ENCODE peak calls at places on chromosomes 3 and 15, in seven cellular contexts. H is trophoblast cell; K is CD8-positive, alpha-beta T cell; L is stomach; E is tibial nerve; F is lung; O is GM23248. C is an unnamed sample. For H3K27me3 and H3K4me1, the result is how much of the 10 kb centered on the place peaks cover.

GRCh38 chr3:15637131-15637951 is 35.8 kb downstream of the BTD start:
- DNase-seq in L (no peak), H (no peak), F (no peak), O (no peak), E (no peak), K (no peak), C (no peak)

GRCh38 chr3:144415492-144415891 is 443.9 kb downstream of the DIPK2A start:
- DNase-seq in K (no peak), E (no peak), L (no peak), O (no peak), H (no peak), F (no peak), C (no peak)

GRCh38 chr3:157122116-157122515 is 37.8 kb downstream of the CCNL1 start:
- DNase-seq in F (no peak), K (no peak), H (peak), L (no peak), E (no peak), O (peak), C (no peak)

GRCh38 chr3:55252921-55253320 is 234.2 kb downstream of the WNT5A start:
- DNase-seq in E (no peak), H (no peak), K (no peak), F (no peak), O (peak), L (no peak), C (no peak)

GRCh38 chr3:40713306-40713705 is 188.5 kb downstream of the ZNF621 start:
- DNase-seq in K (no peak), H (no peak), E (no peak), O (no peak), L (no peak), F (no peak), C (no peak)

GRCh38 chr3:9214599-9214998 is 34.8 kb downstream of the SRGAP3 start:
- DNase-seq in K (no peak), H (no peak), O (peak), E (no peak), F (no peak), L (no peak), C (no peak)

GRCh38 chr3:195203631-195204030 is 67.3 kb downstream of the XXYLT1 start:
- DNase-seq in K (peak), H (no peak), O (no peak), L (peak), E (no peak), F (no peak), C (no peak)

GRCh38 chr3:193974591-193974990 is 161.4 kb upstream of the HES1 start:
- DNase-seq in E (no peak), O (no peak), K (no peak), L (no peak), F (peak), H (no peak), C (no peak)

GRCh38 chr3:58471025-58471887 is 20.6 kb upstream of the KCTD6 start:
- DNase-seq in L (no peak), H (peak), F (peak), O (peak), K (peak), E (no peak), C (no peak)

GRCh38 chr15:41841131-41841530 is 2.5 kb downstream of the PLA2G4B start:
- DNase-seq in H (no peak), E (no peak), K (no peak), O (no peak), L (no peak), F (no peak), C (no peak)

GRCh38 chr15:36831125-36831914 is 251.9 kb downstream of the CDIN1 start:
- DNase-seq in F (no peak), O (peak), H (peak), E (no peak), K (no peak), L (no peak), C (no peak)

GRCh38 chr15:73632670-73633058 is 525 bp downstream of the NPTN start:
- DNase-seq in L (peak), E (no peak), O (no peak), F (peak), K (no peak), H (no peak), C (no peak)

GRCh38 chr15:55555089-55555488 is 33.1 kb downstream of the PYGO1 start:
- DNase-seq in H (no peak), E (no peak), K (no peak), F (no peak), L (no peak), O (no peak), C (no peak)

GRCh38 chr15:89647191-89647851 is 7.9 kb downstream of the KIF7 start:
- DNase-seq in F (peak), H (peak), L (peak), E (peak), K (peak), O (peak), C (peak)

GRCh38 chr15:40367038-40367672 is 9.1 kb downstream of the DISP2 start:
- DNase-seq in H (no peak), O (no peak), K (no peak), E (no peak), L (peak), F (no peak), C (no peak)

GRCh38 chr15:40367673-40368611 is 9.9 kb downstream of the DISP2 start:
- DNase-seq in E (peak), L (peak), O (peak), F (peak), K (peak), H (peak), C (peak)

GRCh38 chr15:40369474-40369869 is 11.5 kb downstream of the DISP2 start:
- DNase-seq in H (no peak), L (no peak), K (no peak), F (no peak), E (no peak), O (no peak), C (no peak)

GRCh38 chr15:40368701-40369473 is 10.9 kb downstream of the DISP2 start:
- DNase-seq in L (no peak), K (no peak), E (no peak), H (no peak), O (no peak), F (no peak), C (no peak)

DNA sequence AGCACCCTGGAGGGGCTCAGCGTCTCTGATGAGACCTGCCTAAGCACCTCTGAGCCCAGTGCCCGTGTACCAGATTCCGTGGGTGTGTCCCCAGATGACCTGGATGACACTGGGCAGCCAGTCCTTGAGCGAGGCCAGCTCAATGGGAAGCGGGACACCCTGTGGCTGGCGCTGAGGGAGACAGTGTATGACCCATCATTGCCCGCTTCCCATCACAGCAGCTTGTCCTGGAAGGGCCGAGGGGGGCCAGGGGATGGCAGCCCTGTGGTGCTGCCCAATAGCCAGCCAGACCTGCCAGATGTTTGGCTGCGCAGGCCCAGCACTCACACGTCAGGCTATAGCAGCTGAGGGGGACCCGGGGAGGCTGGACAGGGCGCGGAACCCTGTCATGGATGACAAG is 12.0 kb downstream of the DISP2 start:
- DNase-seq in H (no peak), L (no peak), K (no peak), F (no peak), E (no peak), O (no peak), C (no peak)
- H3K27me3 ChIP-seq in H (under half), L (under half), K (under half), F (under half), E (under half), O (under half), C (under half)

GRCh38 chr15:91572110-91572509 is 281.4 kb upstream of the SLCO3A1 start:
- DNase-seq in H (no peak), K (no peak), F (peak), L (peak), O (peak), E (no peak), C (no peak)
- H3K4me3 ChIP-seq in H (no peak), K (no peak), F (no peak), L (no peak), O (no peak), E (no peak), C (no peak)

GRCh38 chr3:71301001-71301400 is 282.5 kb downstream of the FOXP1 start:
- DNase-seq in L (no peak), O (no peak), H (no peak), E (no peak), F (no peak), K (no peak), C (no peak)
- H3K4me1 ChIP-seq in L (half or more), O (under half), H (under half), E (under half), F (under half), K (half or more), C (under half)

GRCh38 chr15:45662375-45662774 is 27.5 kb downstream of the SQOR start:
- DNase-seq in K (no peak), E (no peak), F (no peak), L (no peak), O (no peak), H (no peak), C (no peak)

GRCh38 chr15:45666119-45666875 is 31.5 kb downstream of the SQOR start:
- DNase-seq in H (no peak), O (no peak), K (no peak), E (no peak), F (no peak), L (no peak), C (no peak)

GRCh38 chr15:45667002-45667401 is 32.2 kb downstream of the SQOR start:
- DNase-seq in E (no peak), F (no peak), H (no peak), K (no peak), L (no peak), O (no peak), C (no peak)

GRCh38 chr15:45665261-45665660 is 30.4 kb downstream of the SQOR start:
- DNase-seq in H (no peak), E (no peak), L (no peak), K (no peak), F (no peak), O (no peak), C (no peak)

DNA sequence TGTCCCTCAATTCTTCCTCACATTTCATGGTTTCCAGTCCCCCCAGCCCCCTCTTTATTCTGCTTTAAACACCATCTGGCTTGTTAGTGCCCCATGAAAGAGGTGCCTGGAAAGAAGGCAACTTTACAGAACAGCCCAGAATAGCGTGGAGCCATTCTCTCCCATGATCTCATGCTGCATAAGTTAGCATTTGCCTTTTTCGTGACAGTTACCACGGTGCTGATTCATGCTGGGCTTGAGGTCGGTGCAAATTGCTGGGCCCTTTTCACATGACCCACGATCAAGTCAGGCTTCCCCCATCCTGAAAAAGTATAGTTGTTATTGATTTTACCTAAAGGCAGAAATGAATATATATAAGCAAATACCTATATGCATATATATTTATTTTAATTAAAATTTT is 29.6 kb downstream of the SQOR start:
- DNase-seq in E (no peak), O (peak), H (no peak), K (no peak), L (no peak), F (no peak), C (no peak)
- H3K27me3 ChIP-seq in E (under half), O (under half), H (under half), K (under half), L (under half), F (under half), C (under half)

GRCh38 chr3:100403956-100404548 is 2.7 kb downstream of the LNP1 start:
- DNase-seq in O (no peak), E (no peak), F (no peak), H (no peak), K (no peak), L (no peak), C (no peak)
- H3K4me3 ChIP-seq in O (peak), E (no peak), F (no peak), H (no peak), K (no peak), L (no peak), C (no peak)

GRCh38 chr3:71453822-71454512 is 129.6 kb downstream of the FOXP1 start:
- DNase-seq in H (no peak), F (no peak), K (peak), O (no peak), E (no peak), L (no peak), C (no peak)
- H3K4me1 ChIP-seq in H (under half), F (under half), K (half or more), O (under half), E (under half), L (half or more), C (half or more)

GRCh38 chr3:52198643-52199608 is 966 bp downstream of the ALAS1 start:
- DNase-seq in F (no peak), L (no peak), H (peak), K (no peak), E (no peak), O (peak), C (no peak)
- H3K27me3 ChIP-seq in F (under half), L (under half), H (under half), K (under half), E (under half), O (under half), C (under half)

GRCh38 chr15:68794869-68795268 is 25.8 kb downstream of the ANP32A start:
- DNase-seq in O (peak), F (no peak), L (no peak), E (no peak), H (no peak), K (no peak), C (no peak)
- H3K4me3 ChIP-seq in O (peak), F (no peak), L (no peak), E (peak), H (no peak), K (no peak), C (peak)

GRCh38 chr3:14429689-14430452 is 27.5 kb downstream of the SLC6A6 start:
- DNase-seq in F (no peak), K (no peak), H (no peak), O (no peak), L (no peak), E (no peak), C (no peak)

GRCh38 chr3:14429237-14429636 is 26.8 kb downstream of the SLC6A6 start:
- DNase-seq in E (no peak), L (no peak), F (no peak), H (no peak), O (peak), K (no peak), C (no peak)

GRCh38 chr3:14431556-14431927 is 29.1 kb downstream of the SLC6A6 start:
- DNase-seq in O (no peak), K (no peak), H (no peak), F (peak), E (no peak), L (no peak), C (no peak)

GRCh38 chr3:14431928-14432834 is 29.8 kb downstream of the SLC6A6 start:
- DNase-seq in O (peak), L (peak), F (peak), K (peak), H (peak), E (peak), C (peak)

DNA sequence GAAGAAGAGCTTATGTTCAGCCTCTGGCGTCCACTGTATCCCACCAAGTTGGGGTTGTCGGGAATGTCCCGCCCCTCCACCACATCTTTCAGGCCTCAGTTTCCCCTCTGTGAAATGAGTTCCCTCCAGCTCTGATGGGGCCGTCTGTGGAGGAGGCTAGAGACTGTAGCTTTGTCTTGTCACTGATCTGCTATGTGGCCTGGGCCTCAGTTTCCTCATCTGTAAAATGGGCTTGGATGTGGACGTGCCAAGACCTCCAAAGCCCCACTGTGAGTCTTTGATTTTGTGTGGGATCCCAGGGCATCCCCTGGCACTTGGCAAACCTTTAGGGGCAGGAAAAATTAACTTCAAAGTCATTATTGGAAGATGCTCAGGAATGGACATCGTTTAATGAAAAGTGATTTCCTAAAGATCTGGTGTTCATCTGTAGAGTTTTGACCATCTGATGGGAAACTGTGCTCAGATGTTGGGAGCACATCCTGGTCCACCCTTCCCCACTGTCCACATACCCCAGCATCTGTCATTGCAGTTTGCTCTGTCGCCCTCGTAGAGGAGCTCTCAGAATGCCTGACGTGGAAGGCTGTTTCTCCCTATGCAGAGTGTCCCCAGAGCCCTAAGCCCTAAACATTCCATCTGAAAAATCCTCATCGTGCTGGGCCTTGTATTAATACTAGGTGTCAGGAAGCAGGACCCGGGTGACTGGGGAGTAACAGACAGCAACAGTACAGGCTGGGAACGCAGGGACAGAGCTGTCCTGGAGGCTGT is 28.5 kb downstream of the SLC6A6 start:
- DNase-seq in H (no peak), F (no peak), L (no peak), K (no peak), E (no peak), O (no peak), C (no peak)
- H3K4me1 ChIP-seq in H (under half), F (under half), L (half or more), K (half or more), E (half or more), O (under half), C (half or more)

DNA sequence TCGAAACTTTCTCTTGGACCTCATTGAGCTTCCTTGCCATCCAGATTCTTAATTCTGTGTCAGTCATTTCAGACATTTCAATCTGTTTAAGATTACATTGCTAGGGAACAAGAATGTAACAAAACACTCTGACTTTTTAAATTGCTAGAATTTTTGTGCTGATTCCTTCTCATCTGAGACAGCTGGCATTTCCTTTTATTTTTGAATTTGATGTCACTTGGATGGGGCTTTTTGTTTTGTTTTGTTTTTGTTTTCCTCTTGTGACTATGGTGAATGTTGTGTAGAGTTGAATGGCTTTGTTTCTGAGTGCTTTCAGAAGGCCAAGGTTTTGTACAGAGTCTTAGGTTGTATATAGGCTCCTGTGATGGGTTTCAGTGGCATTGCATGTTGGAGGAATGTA is 1129.3 kb downstream of the NAALADL2 start:
- DNase-seq in K (no peak), L (no peak), O (peak), E (no peak), F (no peak), H (peak), C (no peak)
- H3K27me3 ChIP-seq in K (under half), L (under half), O (under half), E (under half), F (under half), H (under half), C (under half)

C was measured in effector memory CD4-positive, alpha-beta T cell.